ENCODE peak calls at places on chromosomes 12 and 14, in ten cellular contexts. M is endothelial cell; W is astrocyte; V is AG10803; O is H9; Q is stomach; C is type B pancreatic cell; H is spleen; N is endodermal cell; X is activated CD8-positive, alpha-beta T cell treated with anti-CD3 and anti-CD28 coated beads for 36 hours. F is an unnamed sample.

GRCh38 chr14:103613517-103613916 is 15.5 kb upstream of the KLC1 start:
- DNase-seq in W (no peak), C (no peak), N (no peak), O (no peak), M (no peak), H (no peak), Q (no peak), X (peak), V (no peak), F (no peak)

GRCh38 chr14:98694541-98694940 is 577.5 kb downstream of the BCL11B start:
- DNase-seq in V (no peak), H (no peak), Q (no peak), C (no peak), W (no peak), M (no peak), X (no peak), O (no peak), N (no peak), F (no peak)

GRCh38 chr12:30847259-30847658 is 79.3 kb upstream of the TSPAN11 start:
- DNase-seq in M (peak), W (peak), N (peak), O (peak), H (no peak), Q (no peak), V (peak), C (no peak), X (peak), F (no peak)

GRCh38 chr14:99774526-99775307 is 18.5 kb upstream of the EML1 start:
- DNase-seq in H (no peak), X (no peak), O (no peak), Q (peak), M (no peak), V (peak), C (peak), W (no peak), N (no peak), F (no peak)

GRCh38 chr12:43676183-43676813 is 82.3 kb downstream of the PUS7L start:
- DNase-seq in N (peak), C (no peak), X (peak), H (no peak), W (no peak), Q (no peak), M (peak), O (peak), V (no peak), F (no peak)

GRCh38 chr14:32400480-32400879 is 71.4 kb downstream of the AKAP6 start:
- DNase-seq in O (no peak), X (no peak), Q (no peak), V (peak), H (no peak), C (no peak), M (no peak), W (peak), N (no peak), F (no peak)

GRCh38 chr12:120783197-120783596 is 57.6 kb downstream of the ACADS start:
- DNase-seq in W (peak), X (peak), O (no peak), H (no peak), N (no peak), Q (no peak), M (no peak), V (peak), C (no peak), F (no peak)

GRCh38 chr12:105561981-105562726 is 231.7 kb downstream of the C12orf75 start:
- DNase-seq in O (peak), N (peak), H (no peak), C (no peak), Q (peak), W (peak), M (no peak), X (no peak), V (peak), F (peak)

GRCh38 chr12:24778486-24779304 is 170.2 kb downstream of the BCAT1 start:
- DNase-seq in W (peak), N (no peak), M (peak), Q (no peak), O (no peak), X (no peak), H (no peak), C (no peak), V (peak), F (no peak)

GRCh38 chr14:100278702-100279101 is 27.5 kb downstream of the SLC25A29 start:
- DNase-seq in X (no peak), N (peak), M (no peak), O (no peak), C (no peak), V (peak), H (no peak), W (peak), Q (no peak), F (peak)

GRCh38 chr14:77068515-77069200 is 29.4 kb upstream of the CIPC start:
- DNase-seq in V (no peak), X (no peak), Q (no peak), N (no peak), M (no peak), W (no peak), O (no peak), H (no peak), C (no peak), F (no peak)

GRCh38 chr14:41419709-41420108 is 187.0 kb upstream of the LRFN5 start:
- DNase-seq in C (no peak), X (no peak), H (no peak), M (no peak), O (no peak), N (no peak), Q (no peak), W (no peak), V (no peak), F (no peak)

GRCh38 chr14:98189521-98189920 is 1082.5 kb downstream of the BCL11B start:
- DNase-seq in V (no peak), N (no peak), O (no peak), H (no peak), Q (no peak), M (no peak), C (no peak), W (no peak), X (peak), F (no peak)

GRCh38 chr12:85191-85666 is 18.7 kb downstream of the IQSEC3 start:
- DNase-seq in V (no peak), N (peak), M (no peak), C (no peak), X (no peak), O (peak), H (no peak), Q (no peak), W (no peak), F (no peak)

GRCh38 chr12:50647479-50647878 is 116.4 kb upstream of the ATF1 start:
- DNase-seq in H (no peak), X (no peak), M (no peak), O (no peak), Q (no peak), V (peak), N (no peak), W (peak), C (no peak), F (no peak)

GRCh38 chr12:105285378-105285777 is 45.1 kb upstream of the C12orf75 start:
- DNase-seq in H (no peak), M (no peak), V (no peak), W (no peak), X (no peak), N (no peak), C (no peak), Q (no peak), O (no peak), F (no peak)

GRCh38 chr12:119036878-119037493 is 55.6 kb downstream of the SRRM4 start:
- DNase-seq in O (peak), X (peak), Q (peak), W (no peak), V (peak), H (no peak), C (no peak), N (peak), M (peak), F (no peak)
- TF ChIP-seq CTCF in O (peak), X (peak), Q (peak), W (peak), V (peak), H (peak), C (peak), N (peak), M (peak), F (peak)

DNA sequence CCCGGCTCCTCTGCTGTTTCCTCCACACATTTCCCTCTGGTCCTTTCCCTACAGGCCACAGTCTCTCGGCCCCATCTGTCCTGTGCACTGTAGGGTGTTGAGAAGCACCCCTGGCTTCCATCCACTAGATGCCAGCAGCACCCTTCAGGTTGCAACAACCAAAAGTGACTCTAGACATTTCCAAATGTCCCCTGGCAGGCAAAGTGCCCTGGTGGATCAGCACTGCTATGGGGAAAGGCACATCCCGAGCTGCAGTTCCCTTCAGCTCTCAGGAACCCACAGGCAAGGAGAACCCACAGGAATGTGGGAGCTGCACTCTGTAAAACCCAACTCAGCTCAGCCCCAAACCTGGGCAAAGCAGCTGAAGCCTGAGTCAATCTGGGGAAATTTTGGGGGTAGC is 77.0 kb downstream of the RBM19 start:
- DNase-seq in X (no peak), Q (no peak), C (no peak), H (no peak), N (no peak), M (no peak), O (no peak), V (peak), W (peak), F (no peak)
- TF ChIP-seq CTCF in X (no peak), Q (no peak), C (no peak), H (no peak), N (peak), M (no peak), O (peak), V (peak), W (no peak), F (peak)

DNA sequence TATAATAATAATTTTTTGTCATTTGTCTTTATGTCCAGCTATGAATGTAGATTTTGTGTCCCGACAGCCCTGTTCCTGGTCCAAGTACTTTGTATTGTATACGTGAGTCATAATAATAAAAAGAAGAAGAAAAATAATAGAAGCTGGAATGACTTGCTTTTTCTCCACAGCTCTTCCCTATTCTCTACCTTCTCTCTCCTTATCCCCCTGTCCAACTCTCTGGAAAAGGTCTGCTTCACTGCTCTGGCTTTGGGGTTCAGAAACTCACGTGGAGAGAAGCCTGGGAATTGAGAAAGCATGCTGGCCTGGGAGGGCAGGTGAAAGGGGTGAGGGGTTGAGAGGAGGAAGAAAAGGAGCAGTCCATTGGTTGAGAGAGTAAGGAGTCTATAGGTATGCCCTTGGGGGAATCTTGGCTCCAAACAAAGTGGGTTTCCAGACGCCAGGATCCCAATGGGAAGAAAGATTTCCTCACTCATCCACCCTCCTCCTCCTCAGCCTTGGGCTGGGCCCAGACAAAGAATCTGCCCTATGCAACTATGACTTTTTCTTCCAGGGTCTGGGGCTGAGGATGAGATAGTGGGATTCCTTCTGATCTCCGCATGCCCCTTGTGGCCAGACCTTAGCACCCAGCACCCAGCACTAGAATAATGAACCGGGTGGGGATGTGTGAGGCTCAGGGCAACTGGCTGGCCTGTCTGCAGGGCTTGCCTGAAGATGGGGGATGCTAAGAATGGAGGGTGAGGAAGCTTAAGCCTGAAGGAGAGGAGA is 4.0 kb downstream of the HOXC8 start:
- DNase-seq in X (no peak), H (no peak), Q (no peak), M (no peak), W (no peak), C (no peak), N (no peak), V (no peak), O (no peak), F (peak)
- TF ChIP-seq CTCF in X (no peak), H (no peak), Q (no peak), M (no peak), W (no peak), C (no peak), N (no peak), V (peak), O (no peak), F (no peak)

GRCh38 chr14:95196826-95197497 is 39.6 kb upstream of the DICER1 start:
- DNase-seq in Q (no peak), N (no peak), M (no peak), V (no peak), W (no peak), H (no peak), O (no peak), X (no peak), C (no peak), F (no peak)

GRCh38 chr14:95197498-95198010 is 40.2 kb upstream of the DICER1 start:
- DNase-seq in V (no peak), H (no peak), N (peak), C (no peak), M (no peak), X (no peak), O (peak), Q (peak), W (no peak), F (no peak)

GRCh38 chr14:95195031-95195430 is 37.7 kb upstream of the DICER1 start:
- DNase-seq in X (no peak), O (no peak), W (no peak), H (no peak), Q (no peak), V (no peak), M (no peak), C (no peak), N (peak), F (no peak)

GRCh38 chr14:95198320-95198719 is 41.0 kb upstream of the DICER1 start:
- DNase-seq in M (no peak), X (no peak), V (no peak), W (no peak), Q (no peak), O (no peak), H (no peak), C (no peak), N (peak), F (no peak)

GRCh38 chr14:95196268-95196667 is 38.9 kb upstream of the DICER1 start:
- DNase-seq in V (no peak), X (peak), N (peak), Q (no peak), M (no peak), W (no peak), H (no peak), C (no peak), O (no peak), F (no peak)
- TF ChIP-seq CTCF in V (peak), X (peak), N (peak), Q (no peak), M (no peak), W (no peak), H (peak), C (peak), O (peak), F (no peak)

DNA sequence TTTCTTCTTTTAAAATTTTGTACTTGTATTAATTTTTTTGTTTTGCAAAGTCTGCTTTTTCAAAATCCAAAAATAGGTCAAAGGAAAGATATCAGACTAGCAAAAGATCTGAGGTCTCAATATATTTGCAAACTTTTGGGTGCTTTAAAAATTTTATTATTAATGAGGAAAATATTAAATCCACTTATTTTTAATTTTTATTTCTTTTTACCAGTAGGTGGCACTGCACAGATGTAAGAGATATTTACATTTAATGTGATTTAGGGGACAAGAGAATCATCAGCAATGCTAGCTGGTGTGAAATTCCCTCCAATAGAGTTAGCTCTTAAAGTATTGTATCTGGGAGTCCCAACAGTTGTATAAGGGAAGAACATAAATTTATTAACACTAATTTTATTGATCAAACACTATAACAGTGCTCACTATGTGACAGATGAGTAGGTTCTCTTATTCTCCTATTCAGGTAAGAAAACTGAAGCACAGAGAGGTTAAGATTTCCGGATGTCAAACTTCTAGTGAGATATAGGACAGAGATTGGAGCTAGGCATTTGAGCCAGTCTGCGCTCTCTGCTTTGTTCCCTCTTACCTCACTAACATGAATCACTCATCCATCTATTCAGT is 30.5 kb downstream of the ALX1 start:
- DNase-seq in H (no peak), V (peak), C (no peak), W (no peak), X (no peak), O (no peak), M (no peak), Q (no peak), N (no peak), F (no peak)
- TF ChIP-seq CTCF in H (no peak), V (peak), C (peak), W (peak), X (peak), O (peak), M (peak), Q (no peak), N (peak), F (peak)

F was measured in osteoblast.